ENCODE peak calls at places on chromosomes 12 and 14, in seven cellular contexts. O, Y, C, E, H, A and U are unnamed samples.

GRCh38 chr12:56034586-56035332 is 7.0 kb upstream of the RPS26 start:
- DNase-seq in O (no peak), Y (no peak), C (no peak), E (no peak), H (no peak), A (no peak), U (no peak)

GRCh38 chr12:68451261-68452091 is 119.3 kb upstream of the MDM1 start:
- DNase-seq in O (peak; percentile 91), Y (peak; percentile 89), C (no peak), E (no peak), H (peak; percentile 93), A (no peak), U (no peak)

GRCh38 chr14:39181026-39181692 is 6.1 kb downstream of the PNN start:
- DNase-seq in O (no peak), Y (no peak), C (no peak), E (no peak), H (no peak), A (no peak), U (no peak)

GRCh38 chr14:64953310-64953654 is 10.7 kb upstream of the GPX2 start:
- DNase-seq in O (no peak), Y (no peak), C (no peak), E (no peak), H (no peak), A (no peak), U (no peak)

GRCh38 chr12:88951860-88952483 is 371.7 kb upstream of the KITLG start:
- DNase-seq in O (no peak), Y (no peak), C (no peak), E (no peak), H (no peak), A (peak; percentile 70), U (no peak)

GRCh38 chr12:117240356-117240755 is 50.1 kb upstream of the FBXO21 start:
- DNase-seq in O (no peak), Y (no peak), C (no peak), E (no peak), H (no peak), A (no peak), U (no peak)

GRCh38 chr14:99374964-99375363 is 103.0 kb upstream of the BCL11B start:
- DNase-seq in O (no peak), Y (no peak), C (no peak), E (no peak), H (no peak), A (no peak), U (no peak)

GRCh38 chr12:49201595-49202295 is 12.9 kb upstream of the TUBA1A start:
- DNase-seq in O (peak; percentile 86), Y (peak; percentile 70), C (no peak), E (no peak), H (peak; percentile 49), A (peak; percentile 62), U (no peak)

GRCh38 chr12:22919883-22920282 is 294.9 kb downstream of the ETNK1 start:
- DNase-seq in O (no peak), Y (no peak), C (no peak), E (no peak), H (no peak), A (no peak), U (no peak)

DNA sequence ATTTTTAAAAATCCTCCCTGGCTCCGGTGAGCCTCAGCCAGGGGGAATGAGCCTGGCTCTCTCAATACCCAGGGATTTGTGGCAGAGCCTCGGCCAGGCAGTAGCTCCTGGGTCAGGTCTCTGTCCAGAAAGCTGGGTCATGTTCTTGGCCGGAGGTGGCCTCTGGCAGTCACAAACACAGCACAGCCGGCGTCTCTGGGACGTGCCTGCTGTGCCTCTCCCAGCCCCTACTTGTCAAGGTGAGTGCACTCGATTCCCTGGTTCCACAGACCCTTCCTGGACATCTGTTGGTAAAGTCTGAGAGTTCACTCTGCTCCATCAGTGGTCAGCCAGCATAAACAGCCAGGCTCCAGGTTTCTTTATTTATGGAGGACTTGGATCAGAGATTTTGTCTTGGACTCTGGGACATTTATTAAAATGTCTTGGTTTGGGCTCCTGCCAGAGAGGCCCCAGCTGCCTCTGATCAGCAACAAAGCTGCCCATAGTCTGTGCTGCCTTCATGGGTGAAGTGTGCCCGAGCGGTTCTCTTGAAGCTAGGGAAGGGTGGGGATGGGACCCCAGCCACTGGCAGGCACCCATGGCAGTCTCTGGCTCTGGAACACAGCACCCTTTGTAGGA is 56.7 kb downstream of the DGLUCY start:
- DNase-seq in O (peak; percentile 17), Y (peak; percentile 25), C (no peak), E (peak; percentile 67), H (peak; percentile 72), A (no peak), U (no peak)
- H3K27ac ChIP-seq in O (no peak overlapping the region), Y (no peak overlapping the region), C (no peak overlapping the region), E (peak overlapping the region; percentile 85), H (no peak overlapping the region), A (no peak overlapping the region), U (peak overlapping the region; percentile 54)

DNA sequence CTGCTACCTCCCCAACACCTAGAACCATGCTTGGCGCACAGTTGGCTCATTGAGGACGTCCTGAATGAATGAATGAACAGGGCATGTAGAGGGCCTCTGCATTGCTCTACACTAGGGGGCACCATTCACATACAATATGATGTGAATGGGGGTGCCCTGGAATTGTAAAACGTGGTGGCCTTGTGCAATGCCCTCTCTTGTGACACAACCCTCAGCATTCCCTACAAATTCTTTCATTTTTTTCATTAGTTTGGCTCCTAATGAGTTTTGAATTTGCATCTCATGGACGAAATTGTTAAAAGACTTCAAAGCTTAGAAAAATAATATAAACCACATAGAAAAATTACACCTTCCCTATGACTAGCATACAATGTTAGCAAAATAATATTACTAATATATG is 2.3 kb upstream of the DIO2 start:
- DNase-seq in O (peak; percentile 89), Y (peak; percentile 59), C (no peak), E (no peak), H (peak; percentile 79), A (peak; percentile 86), U (peak; percentile 44)
- TF ChIP-seq CTCF in O (peak; percentile 84), Y (peak; percentile 68), C (peak; percentile 18), E (peak; percentile 32), H (peak; percentile 70), A (peak; percentile 87), U (no peak)

DNA sequence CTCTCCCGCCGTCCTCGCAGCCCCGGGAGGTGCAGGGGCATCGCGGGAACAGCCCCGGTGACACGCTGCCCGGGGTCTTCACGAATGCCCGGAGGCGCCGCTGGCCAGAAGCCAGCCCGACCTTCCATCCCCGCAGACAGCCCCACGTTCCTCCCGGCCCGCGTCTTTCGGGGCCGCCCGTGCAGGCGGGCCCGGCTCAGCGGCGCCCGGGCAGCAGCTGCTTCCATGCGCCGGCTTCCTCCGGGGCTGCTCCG is 801 bp upstream of the TEDC1 start:
- DNase-seq in O (no peak), Y (no peak), C (no peak), E (no peak), H (no peak), A (no peak), U (no peak)
- H3K27ac ChIP-seq in O (peak overlapping the region; percentile 92), Y (peak overlapping the region; percentile 35), C (peak overlapping the region; percentile 99), E (peak overlapping the region; percentile 90), H (peak overlapping the region; percentile 90), A (no peak overlapping the region), U (peak overlapping the region; percentile 100)

DNA sequence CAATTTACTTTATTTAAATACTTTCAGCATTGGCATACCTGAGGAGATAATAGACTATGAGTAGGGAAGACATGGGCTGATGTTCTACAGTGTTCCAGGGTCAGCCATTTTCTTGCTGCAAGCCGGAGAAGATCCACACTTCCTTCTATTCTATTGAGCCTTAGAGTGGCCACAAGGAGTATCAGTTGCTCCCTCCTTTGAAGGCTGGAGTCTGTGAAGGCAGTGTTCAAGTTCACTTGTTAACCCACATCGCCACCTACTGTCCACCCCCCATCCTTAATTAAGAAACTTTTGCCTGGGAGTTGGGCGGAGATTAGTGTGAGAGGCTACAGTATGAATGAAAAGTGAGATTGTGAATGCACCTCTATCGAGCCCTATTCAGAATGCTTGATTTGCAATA is 666.6 kb downstream of the NRXN3 start:
- DNase-seq in O (peak; percentile 57), Y (peak; percentile 52), C (no peak), E (peak; percentile 66), H (peak; percentile 46), A (peak; percentile 89), U (peak; percentile 54)
- TF ChIP-seq CTCF in O (peak; percentile 41), Y (peak; percentile 37), C (peak; percentile 39), E (peak; percentile 54), H (peak; percentile 44), A (peak; percentile 71), U (peak; percentile 40)

DNA sequence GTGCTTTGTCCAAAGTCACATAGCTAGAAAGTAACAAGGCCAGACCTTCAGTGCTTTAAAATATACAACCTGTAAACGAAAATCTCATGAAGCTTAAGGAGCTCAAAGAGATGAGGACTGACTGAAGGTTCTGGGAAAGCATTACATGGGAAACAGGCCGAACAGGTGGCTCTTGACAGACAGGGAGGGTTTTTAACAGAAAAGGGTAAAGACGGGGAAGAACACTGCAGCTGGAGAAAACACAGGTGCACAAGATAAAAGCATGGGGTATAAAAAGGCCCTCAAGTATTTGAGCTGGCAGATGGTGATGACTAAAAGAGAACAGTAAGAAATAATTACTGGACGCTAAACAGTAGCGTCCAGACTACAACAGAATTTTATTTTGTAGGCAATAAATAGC is 257.2 kb downstream of the NELL2 start:
- DNase-seq in O (no peak), Y (no peak), C (no peak), E (no peak), H (no peak), A (no peak), U (no peak)
- H3K27ac ChIP-seq in O (no peak overlapping the region), Y (no peak overlapping the region), C (no peak overlapping the region), E (no peak overlapping the region), H (no peak overlapping the region), A (no peak overlapping the region), U (no peak overlapping the region)